ENCODE peak calls at places on chromosomes 11 and 22, in seven cellular contexts. A, Z, B, D, E, S and X are unnamed samples.
A peak's percentile ranks its signal among the peaks of the same experiment; 100 is the strongest.

GRCh38 chr11:66970808-66971442 is 4.2 kb upstream of the C11orf86 start:
- DNase-seq in A (no peak), Z (no peak), B (no peak), D (peak; percentile 16), E (peak; percentile 77), S (no peak), X (no peak)

GRCh38 chr11:123822022-123822421 is 15.9 kb upstream of the OR6M1 start:
- DNase-seq in A (no peak), Z (no peak), B (no peak), D (no peak), E (no peak), S (no peak), X (no peak)

GRCh38 chr11:34585870-34586654 is 34.8 kb upstream of the EHF start:
- DNase-seq in A (no peak), Z (peak; percentile 25), B (peak; percentile 9), D (no peak), E (no peak), S (peak; percentile 21), X (peak; percentile 79)

GRCh38 chr11:1760351-1761109 is 3.2 kb downstream of the CTSD start:
- DNase-seq in A (no peak), Z (no peak), B (no peak), D (peak; percentile 43), E (peak; percentile 92), S (no peak), X (no peak)

GRCh38 chr22:39960791-39961746 is 872 bp downstream of the TMA7B start:
- DNase-seq in A (no peak), Z (peak; percentile 40), B (no peak), D (peak; percentile 71), E (no peak), S (peak; percentile 66), X (no peak)

GRCh38 chr11:44270403-44271192 is 39.3 kb downstream of the ALX4 start:
- DNase-seq in A (no peak), Z (no peak), B (no peak), D (no peak), E (no peak), S (no peak), X (no peak)

GRCh38 chr22:44801476-44801875 is 49.1 kb downstream of the ARHGAP8 start:
- DNase-seq in A (no peak), Z (no peak), B (no peak), D (no peak), E (no peak), S (no peak), X (no peak)

GRCh38 chr11:9893474-9893873 is 229.6 kb downstream of the SWAP70 start:
- DNase-seq in A (no peak), Z (no peak), B (no peak), D (no peak), E (no peak), S (no peak), X (no peak)

GRCh38 chr11:102495161-102496042 is 35.1 kb downstream of the MMP7 start:
- DNase-seq in A (peak; percentile 11), Z (peak; percentile 74), B (peak; percentile 49), D (peak; percentile 60), E (no peak), S (peak; percentile 21), X (peak; percentile 58)

GRCh38 chr11:121723261-121723741 is 270.5 kb upstream of the SORL1-AS1 start:
- DNase-seq in A (no peak), Z (no peak), B (no peak), D (no peak), E (peak; percentile 75), S (no peak), X (no peak)

GRCh38 chr11:124556828-124557227 is 13.0 kb upstream of the OR8A1 start:
- DNase-seq in A (no peak), Z (no peak), B (no peak), D (no peak), E (no peak), S (no peak), X (no peak)

GRCh38 chr11:82823635-82824614 is 76.3 kb downstream of the PRCP start:
- DNase-seq in A (no peak), Z (no peak), B (no peak), D (no peak), E (no peak), S (no peak), X (no peak)

GRCh38 chr11:76382209-76382608 is 1.1 kb downstream of the GVQW3 start:
- DNase-seq in A (no peak), Z (no peak), B (no peak), D (no peak), E (no peak), S (no peak), X (no peak)

GRCh38 chr11:69646493-69647201 is 5.7 kb downstream of the CCND1 start:
- DNase-seq in A (no peak), Z (no peak), B (no peak), D (no peak), E (peak; percentile 57), S (no peak), X (no peak)

GRCh38 chr22:34414467-34415440 is 494.5 kb upstream of the LARGE1 start:
- DNase-seq in A (no peak), Z (no peak), B (peak; percentile 72), D (no peak), E (no peak), S (peak; percentile 36), X (peak; percentile 58)

GRCh38 chr22:30004689-30005088 is 75.6 kb upstream of the HORMAD2 start:
- DNase-seq in A (no peak), Z (no peak), B (no peak), D (no peak), E (no peak), S (no peak), X (no peak)

GRCh38 chr22:50061824-50062355 is 3.8 kb upstream of the TTLL8 start:
- DNase-seq in A (no peak), Z (no peak), B (no peak), D (no peak), E (no peak), S (no peak), X (no peak)

GRCh38 chr22:21865041-21865440 is 2.4 kb downstream of the MAPK1 start:
- DNase-seq in A (no peak), Z (no peak), B (no peak), D (no peak), E (peak; percentile 75), S (no peak), X (peak; percentile 49)

GRCh38 chr22:39253427-39254070 is 8.8 kb upstream of the PDGFB start:
- DNase-seq in A (no peak), Z (no peak), B (no peak), D (no peak), E (no peak), S (no peak), X (no peak)

GRCh38 chr11:48104562-48104924 is 112.1 kb upstream of the OR4B1 start:
- DNase-seq in A (no peak), Z (no peak), B (no peak), D (no peak), E (no peak), S (no peak), X (peak; percentile 64)

GRCh38 chr11:33713914-33714398 is 13.3 kb upstream of the C11orf91 start:
- DNase-seq in A (no peak), Z (no peak), B (no peak), D (no peak), E (no peak), S (no peak), X (no peak)

GRCh38 chr11:66337103-66337899 is 1.1 kb upstream of the RIN1 start:
- DNase-seq in A (no peak), Z (no peak), B (no peak), D (no peak), E (peak; percentile 64), S (no peak), X (no peak)

GRCh38 chr22:19173047-19174035 is 5.2 kb downstream of the SLC25A1 start:
- DNase-seq in A (no peak), Z (no peak), B (no peak), D (no peak), E (no peak), S (no peak), X (no peak)